ENCODE peak calls at places on chromosomes 2 and 18, in six cellular contexts. One of them, this sample, is unnamed.
A peak's percentile ranks its signal among the peaks of the same experiment; 100 is the strongest.

GRCh38 chr18:39959839-39960238 is 1995.2 kb upstream of the PIK3C3 start:
- DNase-seq in K562: no peak
- DNase-seq in A549: no peak
- DNase-seq in endothelial cell of umbilical vein: no peak
- DNase-seq in GM12878: no peak
- DNase-seq in HepG2: no peak
- DNase-seq in this sample: no peak

GRCh38 chr2:149063177-149063576 is 24.7 kb downstream of the LYPD6B start:
- DNase-seq in K562: no peak
- DNase-seq in A549: no peak
- DNase-seq in endothelial cell of umbilical vein: no peak
- DNase-seq in GM12878: no peak
- DNase-seq in HepG2: no peak
- DNase-seq in this sample: no peak

GRCh38 chr2:202375006-202375610 is 1.0 kb upstream of the BMPR2 start:
- DNase-seq in K562: no peak
- DNase-seq in A549: peak; percentile 74
- DNase-seq in endothelial cell of umbilical vein: peak; percentile 86
- DNase-seq in GM12878: no peak
- DNase-seq in HepG2: peak; percentile 30
- DNase-seq in this sample: peak; percentile 50

GRCh38 chr2:24496959-24497358 is 5.9 kb downstream of the NCOA1 start:
- DNase-seq in K562: no peak
- DNase-seq in A549: no peak
- DNase-seq in endothelial cell of umbilical vein: no peak
- DNase-seq in GM12878: no peak
- DNase-seq in HepG2: no peak
- DNase-seq in this sample: no peak

GRCh38 chr18:79819951-79820351 is 22.2 kb downstream of the KCNG2 start:
- DNase-seq in K562: no peak
- DNase-seq in A549: no peak
- DNase-seq in endothelial cell of umbilical vein: no peak
- DNase-seq in GM12878: peak; percentile 46
- DNase-seq in HepG2: no peak
- DNase-seq in this sample: peak; percentile 84

GRCh38 chr2:239952665-239953417 is 72.3 kb downstream of the NDUFA10 start:
- DNase-seq in K562: no peak
- DNase-seq in A549: no peak
- DNase-seq in endothelial cell of umbilical vein: no peak
- DNase-seq in GM12878: no peak
- DNase-seq in HepG2: no peak
- DNase-seq in this sample: peak; percentile 68

GRCh38 chr2:18824915-18825314 is 235.5 kb upstream of the NT5C1B start:
- DNase-seq in K562: no peak
- DNase-seq in A549: no peak
- DNase-seq in endothelial cell of umbilical vein: no peak
- DNase-seq in GM12878: no peak
- DNase-seq in HepG2: no peak
- DNase-seq in this sample: no peak

GRCh38 chr18:72999971-73000607 is 132.3 kb upstream of the NETO1 start:
- DNase-seq in K562: no peak
- DNase-seq in A549: no peak
- DNase-seq in endothelial cell of umbilical vein: no peak
- DNase-seq in GM12878: no peak
- DNase-seq in HepG2: no peak
- DNase-seq in this sample: no peak

GRCh38 chr18:48782381-48782841 is 168.4 kb downstream of the SMAD7 start:
- DNase-seq in K562: no peak
- DNase-seq in A549: no peak
- DNase-seq in endothelial cell of umbilical vein: peak; percentile 9
- DNase-seq in GM12878: no peak
- DNase-seq in HepG2: no peak
- DNase-seq in this sample: no peak

GRCh38 chr2:239853706-239854327 is 171.3 kb downstream of the NDUFA10 start:
- DNase-seq in K562: no peak
- DNase-seq in A549: no peak
- DNase-seq in endothelial cell of umbilical vein: no peak
- DNase-seq in GM12878: no peak
- DNase-seq in HepG2: no peak
- DNase-seq in this sample: no peak

GRCh38 chr2:240162531-240162930 is 22.1 kb upstream of the OTOS start:
- DNase-seq in K562: no peak
- DNase-seq in A549: no peak
- DNase-seq in endothelial cell of umbilical vein: no peak
- DNase-seq in GM12878: no peak
- DNase-seq in HepG2: no peak
- DNase-seq in this sample: no peak

GRCh38 chr2:98560256-98560771 is 48.0 kb downstream of the COA5 start:
- DNase-seq in K562: peak; percentile 94
- DNase-seq in A549: peak; percentile 9
- DNase-seq in endothelial cell of umbilical vein: peak; percentile 2
- DNase-seq in GM12878: no peak
- DNase-seq in HepG2: no peak
- DNase-seq in this sample: peak; percentile 15
- TF ChIP-seq MYC in K562: no peak
- TF ChIP-seq MYC in A549: no peak
- TF ChIP-seq MYC in endothelial cell of umbilical vein: no peak
- TF ChIP-seq MYC in GM12878: no peak
- TF ChIP-seq MYC in HepG2: no peak
- TF ChIP-seq MYC in this sample: no peak

DNA sequence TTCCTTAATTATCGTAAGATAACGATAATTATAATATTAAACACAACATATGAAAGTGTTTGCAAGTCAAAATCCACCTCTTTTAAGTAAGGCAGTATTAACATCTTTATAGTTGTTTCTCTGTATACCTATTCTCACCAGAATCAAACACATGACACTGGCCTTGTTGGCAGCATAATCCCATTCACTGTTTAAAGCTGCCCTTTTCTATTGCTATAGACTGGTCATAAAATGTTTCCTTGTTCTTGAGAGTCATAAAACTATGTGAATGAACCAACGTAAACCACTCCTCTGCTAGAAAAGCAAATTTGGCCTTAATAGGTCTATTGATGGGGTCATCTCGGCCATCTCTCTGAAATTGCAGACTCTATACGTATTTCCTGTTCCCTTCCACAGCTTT is 293.1 kb downstream of the SLC8A1 start:
- DNase-seq in K562: no peak
- DNase-seq in A549: no peak
- DNase-seq in endothelial cell of umbilical vein: no peak
- DNase-seq in GM12878: no peak
- DNase-seq in HepG2: no peak
- DNase-seq in this sample: no peak
- TF ChIP-seq MYC in K562: no peak
- TF ChIP-seq MYC in A549: no peak
- TF ChIP-seq MYC in endothelial cell of umbilical vein: no peak
- TF ChIP-seq MYC in GM12878: no peak
- TF ChIP-seq MYC in HepG2: no peak
- TF ChIP-seq MYC in this sample: no peak

DNA sequence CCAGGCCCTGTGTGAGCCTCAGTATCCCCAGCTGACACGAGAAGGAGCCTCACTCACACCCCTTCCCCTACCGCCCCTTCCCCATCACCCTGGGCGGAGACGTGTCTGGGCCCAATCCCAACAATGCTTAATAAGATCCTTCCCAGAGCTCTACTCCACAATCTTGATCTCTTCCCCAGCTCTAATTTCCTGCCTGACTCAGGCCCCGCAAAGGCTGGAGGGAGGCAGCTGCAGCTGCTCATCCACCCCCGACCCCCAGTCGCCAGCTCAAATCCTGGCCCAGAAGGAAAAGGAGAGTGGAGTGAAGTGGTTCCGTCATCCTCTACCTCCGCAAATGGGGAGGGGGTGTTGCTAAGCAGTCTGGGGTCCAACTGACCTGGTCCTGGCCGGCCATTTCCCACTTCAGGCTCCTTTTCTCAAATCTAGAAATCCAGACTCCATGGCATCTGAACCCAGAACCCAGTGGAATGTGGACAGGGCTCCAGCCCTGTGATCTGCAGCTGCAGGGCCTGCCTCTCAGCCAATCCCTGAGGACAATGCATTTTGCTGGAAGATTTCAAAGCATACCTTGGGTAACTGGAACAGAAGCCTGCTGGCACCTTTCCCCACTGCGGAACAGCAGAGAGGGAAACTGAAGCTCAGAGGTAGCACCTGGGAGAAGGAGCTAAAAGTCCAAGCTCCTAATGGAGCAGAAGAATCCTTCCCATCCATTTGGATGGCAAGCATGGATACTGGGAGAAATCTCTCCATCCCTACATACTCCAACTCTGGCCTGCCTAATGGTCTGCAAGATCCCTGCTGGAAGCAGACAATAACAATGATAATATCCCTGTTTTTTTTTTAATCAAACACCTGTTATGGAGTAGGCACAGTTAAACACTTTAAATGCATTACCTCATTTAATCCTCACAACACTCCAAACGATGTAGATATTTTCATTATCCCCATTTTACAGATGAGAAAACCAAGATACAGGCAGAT is 5.6 kb upstream of the TNS1 start:
- DNase-seq in K562: no peak
- DNase-seq in A549: no peak
- DNase-seq in endothelial cell of umbilical vein: peak; percentile 32
- DNase-seq in GM12878: no peak
- DNase-seq in HepG2: no peak
- DNase-seq in this sample: no peak
- TF ChIP-seq MYC in K562: no peak
- TF ChIP-seq MYC in A549: no peak
- TF ChIP-seq MYC in endothelial cell of umbilical vein: no peak
- TF ChIP-seq MYC in GM12878: no peak
- TF ChIP-seq MYC in HepG2: no peak
- TF ChIP-seq MYC in this sample: no peak

GRCh38 chr18:24426398-24427294 is at the start of gene IMPACT:
- DNase-seq in K562: peak; percentile 91
- DNase-seq in A549: peak; percentile 82
- DNase-seq in endothelial cell of umbilical vein: peak; percentile 83
- DNase-seq in GM12878: no peak
- DNase-seq in HepG2: peak; percentile 38
- DNase-seq in this sample: peak; percentile 90
- TF ChIP-seq MYC in K562: peak; percentile 56
- TF ChIP-seq MYC in A549: peak; percentile 80
- TF ChIP-seq MYC in endothelial cell of umbilical vein: peak; percentile 24
- TF ChIP-seq MYC in GM12878: no peak
- TF ChIP-seq MYC in HepG2: peak; percentile 82
- TF ChIP-seq MYC in this sample: peak; percentile 85

GRCh38 chr18:30405038-30405437 is 637.5 kb downstream of the DSC3 start:
- DNase-seq in K562: no peak
- DNase-seq in A549: no peak
- DNase-seq in endothelial cell of umbilical vein: no peak
- DNase-seq in GM12878: no peak
- DNase-seq in HepG2: no peak
- DNase-seq in this sample: no peak

GRCh38 chr18:30406728-30407127 is 635.8 kb downstream of the DSC3 start:
- DNase-seq in K562: no peak
- DNase-seq in A549: no peak
- DNase-seq in endothelial cell of umbilical vein: no peak
- DNase-seq in GM12878: no peak
- DNase-seq in HepG2: no peak
- DNase-seq in this sample: peak; percentile 71

GRCh38 chr18:30409120-30409519 is 633.4 kb downstream of the DSC3 start:
- DNase-seq in K562: no peak
- DNase-seq in A549: no peak
- DNase-seq in endothelial cell of umbilical vein: no peak
- DNase-seq in GM12878: no peak
- DNase-seq in HepG2: no peak
- DNase-seq in this sample: no peak

DNA sequence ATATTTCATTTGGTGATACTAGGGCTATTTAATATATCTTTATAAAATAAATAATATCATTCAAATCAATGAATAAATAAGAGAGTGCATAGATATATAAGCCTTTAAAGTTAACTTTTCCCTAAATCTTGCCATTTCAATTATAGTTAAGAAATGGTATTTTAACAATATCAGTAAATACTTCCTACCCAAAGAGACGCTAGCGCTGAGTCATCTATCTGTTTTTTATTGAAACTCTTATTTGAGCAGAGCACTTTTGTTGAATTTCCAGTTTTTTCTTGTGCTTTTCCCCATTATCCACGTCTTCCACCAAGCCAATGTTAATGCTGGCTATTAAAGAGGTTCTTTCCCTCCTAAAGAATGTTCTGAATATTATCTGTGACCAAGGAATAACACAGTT is 639.3 kb downstream of the DSC3 start:
- DNase-seq in K562: no peak
- DNase-seq in A549: no peak
- DNase-seq in endothelial cell of umbilical vein: no peak
- DNase-seq in GM12878: no peak
- DNase-seq in HepG2: no peak
- DNase-seq in this sample: no peak
- TF ChIP-seq MYC in K562: no peak
- TF ChIP-seq MYC in A549: no peak
- TF ChIP-seq MYC in endothelial cell of umbilical vein: no peak
- TF ChIP-seq MYC in GM12878: no peak
- TF ChIP-seq MYC in HepG2: no peak
- TF ChIP-seq MYC in this sample: no peak

This sample was measured in NB4.